ENCODE peak calls at places on chromosomes 2 and 18, in five cellular contexts. One of them, this sample, is unnamed.
A peak's percentile ranks its signal among the peaks of the same experiment; 100 is the strongest.

GRCh38 chr18:57997820-57998219 is 46.2 kb upstream of the NEDD4L start:
- DNase-seq in progenitor cell of endocrine pancreas: no peak
- DNase-seq in CD8-positive, alpha-beta T cell: no peak
- DNase-seq in kidney: no peak
- DNase-seq in cardiac fibroblast: no peak
- DNase-seq in this sample: no peak

GRCh38 chr2:239279508-239280295 is 121.1 kb downstream of the HDAC4 start:
- DNase-seq in progenitor cell of endocrine pancreas: no peak
- DNase-seq in cardiac fibroblast: no peak
- DNase-seq in CD8-positive, alpha-beta T cell: no peak
- DNase-seq in kidney: no peak
- DNase-seq in this sample: peak; percentile 7

GRCh38 chr2:197108758-197109157 is 182.3 kb upstream of the PGAP1 start:
- DNase-seq in kidney: peak; percentile 88
- DNase-seq in CD8-positive, alpha-beta T cell: no peak
- DNase-seq in progenitor cell of endocrine pancreas: no peak
- DNase-seq in cardiac fibroblast: peak; percentile 98
- DNase-seq in this sample: no peak

GRCh38 chr18:11309172-11309571 is 159.8 kb upstream of the PIEZO2 start:
- DNase-seq in CD8-positive, alpha-beta T cell: no peak
- DNase-seq in progenitor cell of endocrine pancreas: no peak
- DNase-seq in kidney: no peak
- DNase-seq in cardiac fibroblast: peak; percentile 24
- DNase-seq in this sample: no peak

GRCh38 chr2:201915446-201915845 is 109.1 kb downstream of the CDK15 start:
- DNase-seq in cardiac fibroblast: no peak
- DNase-seq in kidney: no peak
- DNase-seq in progenitor cell of endocrine pancreas: no peak
- DNase-seq in CD8-positive, alpha-beta T cell: no peak
- DNase-seq in this sample: no peak

GRCh38 chr2:191811807-191812602 is 34.9 kb downstream of the CAVIN2 start:
- DNase-seq in progenitor cell of endocrine pancreas: peak; percentile 30
- DNase-seq in kidney: peak; percentile 58
- DNase-seq in cardiac fibroblast: peak; percentile 81
- DNase-seq in CD8-positive, alpha-beta T cell: no peak
- DNase-seq in this sample: no peak

GRCh38 chr2:119283873-119284331 is 60.3 kb downstream of the STEAP3 start:
- DNase-seq in CD8-positive, alpha-beta T cell: no peak
- DNase-seq in kidney: peak; percentile 87
- DNase-seq in progenitor cell of endocrine pancreas: no peak
- DNase-seq in cardiac fibroblast: peak; percentile 74
- DNase-seq in this sample: no peak

GRCh38 chr18:26157326-26157725 is 23.7 kb downstream of the PSMA8 start:
- DNase-seq in progenitor cell of endocrine pancreas: no peak
- DNase-seq in CD8-positive, alpha-beta T cell: no peak
- DNase-seq in cardiac fibroblast: no peak
- DNase-seq in kidney: no peak
- DNase-seq in this sample: no peak

GRCh38 chr2:239534581-239535412 is 134.0 kb upstream of the HDAC4 start:
- DNase-seq in kidney: no peak
- DNase-seq in CD8-positive, alpha-beta T cell: no peak
- DNase-seq in progenitor cell of endocrine pancreas: no peak
- DNase-seq in cardiac fibroblast: no peak
- DNase-seq in this sample: no peak

GRCh38 chr2:120958623-120959366 is 223.1 kb downstream of the GLI2 start:
- DNase-seq in kidney: no peak
- DNase-seq in progenitor cell of endocrine pancreas: no peak
- DNase-seq in cardiac fibroblast: peak; percentile 18
- DNase-seq in CD8-positive, alpha-beta T cell: no peak
- DNase-seq in this sample: no peak

GRCh38 chr2:131658769-131659131 is 131.1 kb downstream of the CCDC74A start:
- DNase-seq in progenitor cell of endocrine pancreas: no peak
- DNase-seq in CD8-positive, alpha-beta T cell: no peak
- DNase-seq in kidney: no peak
- DNase-seq in cardiac fibroblast: no peak
- DNase-seq in this sample: no peak

GRCh38 chr18:55907352-55908045 is 319.5 kb upstream of the TCF4 start:
- DNase-seq in progenitor cell of endocrine pancreas: no peak
- DNase-seq in kidney: no peak
- DNase-seq in cardiac fibroblast: peak; percentile 26
- DNase-seq in CD8-positive, alpha-beta T cell: no peak
- DNase-seq in this sample: no peak

GRCh38 chr2:155099784-155100183 is 401.3 kb downstream of the KCNJ3 start:
- DNase-seq in progenitor cell of endocrine pancreas: no peak
- DNase-seq in kidney: no peak
- DNase-seq in cardiac fibroblast: no peak
- DNase-seq in CD8-positive, alpha-beta T cell: no peak
- DNase-seq in this sample: no peak

GRCh38 chr18:61824733-61825363 is 68.0 kb downstream of the RNF152 start:
- DNase-seq in kidney: no peak
- DNase-seq in progenitor cell of endocrine pancreas: no peak
- DNase-seq in cardiac fibroblast: peak; percentile 52
- DNase-seq in CD8-positive, alpha-beta T cell: no peak
- DNase-seq in this sample: no peak

GRCh38 chr2:46615555-46616487 is 136.5 kb downstream of the TMEM247 start:
- DNase-seq in CD8-positive, alpha-beta T cell: peak; percentile 23
- DNase-seq in cardiac fibroblast: peak; percentile 18
- DNase-seq in progenitor cell of endocrine pancreas: no peak
- DNase-seq in kidney: no peak
- DNase-seq in this sample: peak; percentile 18

GRCh38 chr2:214577769-214578168 is 166.9 kb downstream of the VWC2L start:
- DNase-seq in cardiac fibroblast: peak; percentile 3
- DNase-seq in progenitor cell of endocrine pancreas: no peak
- DNase-seq in kidney: no peak
- DNase-seq in CD8-positive, alpha-beta T cell: no peak
- DNase-seq in this sample: no peak

GRCh38 chr2:207035855-207036254 is 96.5 kb downstream of the CPO start:
- DNase-seq in kidney: no peak
- DNase-seq in CD8-positive, alpha-beta T cell: no peak
- DNase-seq in cardiac fibroblast: no peak
- DNase-seq in progenitor cell of endocrine pancreas: no peak
- DNase-seq in this sample: no peak

GRCh38 chr2:113886479-113887383 is 3.2 kb upstream of the ACTR3 start:
- DNase-seq in progenitor cell of endocrine pancreas: no peak
- DNase-seq in cardiac fibroblast: peak; percentile 92
- DNase-seq in CD8-positive, alpha-beta T cell: no peak
- DNase-seq in kidney: peak; percentile 71
- DNase-seq in this sample: peak; percentile 32

GRCh38 chr2:62339837-62340236 is 143.9 kb downstream of the B3GNT2 start:
- DNase-seq in CD8-positive, alpha-beta T cell: no peak
- DNase-seq in progenitor cell of endocrine pancreas: no peak
- DNase-seq in cardiac fibroblast: no peak
- DNase-seq in kidney: no peak
- DNase-seq in this sample: no peak

GRCh38 chr18:67973916-67974315 is 457.4 kb upstream of the DSEL start:
- DNase-seq in progenitor cell of endocrine pancreas: no peak
- DNase-seq in cardiac fibroblast: no peak
- DNase-seq in kidney: no peak
- DNase-seq in CD8-positive, alpha-beta T cell: no peak
- DNase-seq in this sample: no peak

DNA sequence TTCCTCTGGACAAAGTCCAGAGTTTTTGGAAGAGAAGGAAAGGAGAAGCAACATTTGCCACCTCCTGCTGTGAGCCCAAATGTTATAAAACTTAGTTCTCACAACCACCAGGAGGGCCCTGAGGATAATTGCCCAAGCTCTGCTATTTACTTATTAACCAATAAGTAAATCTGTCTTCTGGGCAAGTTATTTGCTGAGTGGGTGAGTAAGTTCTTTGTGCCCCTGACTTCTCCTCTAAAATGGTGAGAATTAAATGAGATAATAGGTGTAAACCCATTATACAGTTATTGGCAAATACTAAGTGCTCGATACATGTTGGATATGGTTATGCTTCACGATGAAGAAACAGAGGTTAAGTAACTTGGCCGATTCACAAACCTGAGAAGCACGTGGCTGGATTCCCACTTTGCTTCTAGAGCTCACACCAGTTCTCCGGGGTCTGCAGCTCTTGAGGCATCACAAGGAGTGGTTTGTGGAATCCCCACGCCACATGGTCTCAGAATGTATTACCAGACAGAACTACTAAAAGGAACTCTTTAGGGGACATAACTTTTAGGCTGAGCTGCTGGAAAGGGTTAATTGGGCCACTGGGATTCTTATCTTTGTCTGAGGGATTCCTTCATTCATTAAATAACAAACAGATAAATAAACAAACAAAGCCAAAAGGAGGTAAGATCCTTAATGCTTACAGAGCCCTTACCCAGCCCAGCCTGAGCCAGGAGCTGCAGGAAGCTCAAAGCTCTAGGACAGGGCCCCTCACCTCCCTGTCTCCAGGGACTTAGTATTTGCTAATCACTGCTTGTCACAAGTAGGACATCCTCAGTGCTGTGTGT is 164.2 kb downstream of the MYCN start:
- DNase-seq in progenitor cell of endocrine pancreas: no peak
- DNase-seq in CD8-positive, alpha-beta T cell: no peak
- DNase-seq in cardiac fibroblast: no peak
- DNase-seq in kidney: no peak
- DNase-seq in this sample: no peak
- TF ChIP-seq CTCF in progenitor cell of endocrine pancreas: no peak
- TF ChIP-seq CTCF in CD8-positive, alpha-beta T cell: no peak
- TF ChIP-seq CTCF in cardiac fibroblast: no peak
- TF ChIP-seq CTCF in kidney: no peak
- TF ChIP-seq CTCF in this sample: no peak

DNA sequence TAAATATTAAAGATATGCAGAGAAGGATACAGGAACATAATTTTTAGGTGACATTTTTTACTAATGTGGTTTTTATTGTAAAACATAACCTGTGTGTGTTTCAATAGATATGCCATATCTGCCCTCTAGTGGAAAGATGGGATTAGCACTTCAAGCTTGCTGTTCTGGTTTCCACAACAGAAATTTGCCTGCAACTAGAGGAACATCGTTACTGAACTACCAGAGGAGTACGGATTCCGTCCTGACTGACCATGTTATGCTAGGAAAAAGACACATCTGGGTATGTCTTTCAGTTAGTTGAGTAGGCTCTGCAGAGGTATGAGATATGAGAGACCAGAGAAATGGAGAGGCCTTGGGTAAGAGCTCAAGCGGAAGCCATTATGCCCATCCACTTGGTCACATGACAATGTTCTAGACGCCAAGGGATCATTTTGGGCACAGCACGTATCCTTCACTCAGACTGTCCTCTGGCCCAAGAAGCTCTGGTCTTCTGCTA is 104.9 kb downstream of the MBD2 start:
- DNase-seq in progenitor cell of endocrine pancreas: no peak
- DNase-seq in CD8-positive, alpha-beta T cell: no peak
- DNase-seq in cardiac fibroblast: peak; percentile 83
- DNase-seq in kidney: no peak
- DNase-seq in this sample: no peak
- TF ChIP-seq CTCF in progenitor cell of endocrine pancreas: peak; percentile 94
- TF ChIP-seq CTCF in CD8-positive, alpha-beta T cell: peak; percentile 78
- TF ChIP-seq CTCF in cardiac fibroblast: peak; percentile 80
- TF ChIP-seq CTCF in kidney: peak; percentile 72
- TF ChIP-seq CTCF in this sample: peak; percentile 62

DNA sequence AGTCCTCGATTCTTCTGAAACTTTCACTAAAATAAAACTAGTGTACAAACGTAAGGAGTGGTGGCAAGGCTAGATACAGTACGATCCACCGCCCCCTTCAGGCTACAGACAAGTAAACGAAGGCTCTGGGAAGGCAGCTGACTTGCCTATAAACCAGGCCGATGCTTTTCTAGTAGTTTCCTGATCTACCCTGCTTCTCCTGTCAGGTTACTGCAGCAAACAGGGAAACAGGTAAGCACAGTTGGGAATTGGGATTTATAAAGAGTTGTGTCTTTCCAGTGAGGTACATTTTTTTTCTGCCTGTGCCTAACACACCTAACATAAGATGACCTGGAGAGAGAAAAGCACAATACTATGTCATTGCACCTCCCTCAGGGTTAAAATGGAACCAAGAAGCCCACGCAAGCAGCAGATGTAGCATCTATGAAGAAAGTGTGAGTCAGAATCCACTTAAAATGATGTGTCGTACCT is 108.6 kb downstream of the UXS1 start:
- DNase-seq in CD8-positive, alpha-beta T cell: peak; percentile 75
- DNase-seq in kidney: no peak
- DNase-seq in progenitor cell of endocrine pancreas: no peak
- DNase-seq in cardiac fibroblast: peak; percentile 75
- DNase-seq in this sample: no peak
- TF ChIP-seq CTCF in CD8-positive, alpha-beta T cell: peak; percentile 57
- TF ChIP-seq CTCF in kidney: peak; percentile 13
- TF ChIP-seq CTCF in progenitor cell of endocrine pancreas: peak; percentile 34
- TF ChIP-seq CTCF in cardiac fibroblast: peak; percentile 63
- TF ChIP-seq CTCF in this sample: no peak

GRCh38 chr18:48317781-48318381 is 91.3 kb downstream of the ZBTB7C start:
- DNase-seq in cardiac fibroblast: peak; percentile 8
- DNase-seq in kidney: peak; percentile 43
- DNase-seq in progenitor cell of endocrine pancreas: no peak
- DNase-seq in CD8-positive, alpha-beta T cell: no peak
- DNase-seq in this sample: no peak
- TF ChIP-seq CTCF in cardiac fibroblast: peak; percentile 30
- TF ChIP-seq CTCF in kidney: no peak
- TF ChIP-seq CTCF in progenitor cell of endocrine pancreas: peak; percentile 37
- TF ChIP-seq CTCF in CD8-positive, alpha-beta T cell: no peak
- TF ChIP-seq CTCF in this sample: no peak

GRCh38 chr18:47531759-47532158 is 280.3 kb upstream of the SKOR2 start:
- DNase-seq in CD8-positive, alpha-beta T cell: no peak
- DNase-seq in cardiac fibroblast: no peak
- DNase-seq in progenitor cell of endocrine pancreas: no peak
- DNase-seq in kidney: no peak
- DNase-seq in this sample: no peak
- TF ChIP-seq CTCF in CD8-positive, alpha-beta T cell: no peak
- TF ChIP-seq CTCF in cardiac fibroblast: no peak
- TF ChIP-seq CTCF in progenitor cell of endocrine pancreas: no peak
- TF ChIP-seq CTCF in kidney: no peak
- TF ChIP-seq CTCF in this sample: no peak

GRCh38 chr2:218369374-218369773 is 12.7 kb upstream of the SLC11A1 start:
- DNase-seq in cardiac fibroblast: no peak
- DNase-seq in CD8-positive, alpha-beta T cell: no peak
- DNase-seq in progenitor cell of endocrine pancreas: no peak
- DNase-seq in kidney: peak; percentile 22
- DNase-seq in this sample: no peak

GRCh38 chr2:218367415-218368149 is 10.9 kb downstream of the CATIP start:
- DNase-seq in kidney: peak; percentile 97
- DNase-seq in cardiac fibroblast: peak; percentile 59
- DNase-seq in CD8-positive, alpha-beta T cell: peak; percentile 71
- DNase-seq in progenitor cell of endocrine pancreas: peak; percentile 68
- DNase-seq in this sample: peak; percentile 74

GRCh38 chr2:218370410-218371063 is 11.5 kb upstream of the SLC11A1 start:
- DNase-seq in progenitor cell of endocrine pancreas: no peak
- DNase-seq in cardiac fibroblast: peak; percentile 71
- DNase-seq in CD8-positive, alpha-beta T cell: no peak
- DNase-seq in kidney: peak; percentile 81
- DNase-seq in this sample: no peak

GRCh38 chr2:218368150-218368528 is 11.5 kb downstream of the CATIP start:
- DNase-seq in kidney: peak; percentile 73
- DNase-seq in CD8-positive, alpha-beta T cell: no peak
- DNase-seq in cardiac fibroblast: no peak
- DNase-seq in progenitor cell of endocrine pancreas: no peak
- DNase-seq in this sample: no peak

DNA sequence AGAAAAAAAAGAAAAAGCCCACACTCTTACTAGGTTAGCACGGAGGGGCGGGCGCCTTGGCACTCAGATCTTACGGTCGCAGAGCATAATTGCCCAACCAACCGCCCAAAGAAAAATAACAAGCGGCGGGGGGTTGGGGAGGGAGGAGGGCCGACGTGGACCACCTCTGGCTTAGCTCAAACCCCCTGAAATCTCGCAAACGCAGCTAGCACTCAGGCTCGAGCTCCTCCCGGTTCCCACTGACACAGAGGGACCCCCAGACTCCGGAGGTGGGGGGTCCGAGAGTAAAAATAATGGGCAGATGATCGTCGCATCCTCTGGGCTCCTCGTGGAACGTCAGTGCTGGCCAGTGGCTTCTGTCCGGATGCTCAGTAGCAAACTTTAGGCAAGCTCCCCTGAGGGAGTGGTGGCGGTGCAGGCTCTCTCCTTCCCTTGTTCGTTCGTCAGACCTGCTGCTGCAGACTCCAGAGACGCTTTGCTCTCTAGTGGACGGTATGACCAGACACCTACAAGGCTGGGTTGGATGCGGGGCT is 12.0 kb downstream of the CATIP start:
- DNase-seq in CD8-positive, alpha-beta T cell: no peak
- DNase-seq in progenitor cell of endocrine pancreas: no peak
- DNase-seq in cardiac fibroblast: peak; percentile 9
- DNase-seq in kidney: peak; percentile 77
- DNase-seq in this sample: no peak
- TF ChIP-seq CTCF in CD8-positive, alpha-beta T cell: no peak
- TF ChIP-seq CTCF in progenitor cell of endocrine pancreas: no peak
- TF ChIP-seq CTCF in cardiac fibroblast: no peak
- TF ChIP-seq CTCF in kidney: no peak
- TF ChIP-seq CTCF in this sample: no peak

This sample was measured in activated B cell treated with CpG ODN at 0.5 μM for 24 hours.